ENCODE peak calls at places on chromosomes 2 and 18, in eight cellular contexts. O, L, V, B, Y, U, N and A are unnamed samples.

GRCh38 chr18:54004828-54005227 is 219.6 kb downstream of the MBD2 start:
- DNase-seq in O (no peak), L (no peak), V (no peak), B (peak; percentile 34), Y (peak; percentile 6), U (no peak), N (no peak), A (no peak)

GRCh38 chr2:210528716-210529115 is 27.7 kb upstream of the CPS1 start:
- DNase-seq in O (no peak), L (no peak), V (no peak), B (no peak), Y (peak; percentile 30), U (peak; percentile 10), N (no peak), A (no peak)

GRCh38 chr2:96699021-96699420 is 40.8 kb downstream of the LMAN2L start:
- DNase-seq in O (no peak), L (no peak), V (no peak), B (no peak), Y (no peak), U (no peak), N (no peak), A (no peak)

GRCh38 chr18:49519041-49519971 is 32.3 kb upstream of the C18orf32 start:
- DNase-seq in O (no peak), L (no peak), V (no peak), B (no peak), Y (no peak), U (no peak), N (no peak), A (no peak)

GRCh38 chr2:161250864-161251436 is 57.3 kb upstream of the PSMD14 start:
- DNase-seq in O (no peak), L (no peak), V (no peak), B (peak; percentile 40), Y (peak; percentile 51), U (no peak), N (no peak), A (peak; percentile 33)

GRCh38 chr2:63488118-63488713 is 100.1 kb downstream of the WDPCP start:
- DNase-seq in O (no peak), L (peak; percentile 19), V (no peak), B (peak; percentile 40), Y (peak; percentile 23), U (no peak), N (no peak), A (no peak)

GRCh38 chr2:234632527-234633391 is 135.9 kb upstream of the ARL4C start:
- DNase-seq in O (no peak), L (no peak), V (no peak), B (peak; percentile 94), Y (peak; percentile 98), U (peak; percentile 78), N (no peak), A (no peak)

GRCh38 chr2:173187911-173188788 is 112.5 kb downstream of the MAP3K20 start:
- DNase-seq in O (no peak), L (no peak), V (no peak), B (peak; percentile 58), Y (peak; percentile 24), U (no peak), N (no peak), A (no peak)

GRCh38 chr2:168758970-168759820 is 43.2 kb upstream of the NOSTRIN start:
- DNase-seq in O (peak; percentile 19), L (no peak), V (no peak), B (peak; percentile 57), Y (peak; percentile 56), U (peak; percentile 31), N (no peak), A (peak; percentile 10)

GRCh38 chr18:10182009-10182624 is 268.3 kb downstream of the VAPA start:
- DNase-seq in O (no peak), L (no peak), V (no peak), B (no peak), Y (no peak), U (no peak), N (no peak), A (no peak)

GRCh38 chr2:10285578-10286198 is 17.0 kb upstream of the HPCAL1 start:
- DNase-seq in O (no peak), L (peak; percentile 53), V (peak; percentile 29), B (peak; percentile 47), Y (peak; percentile 97), U (no peak), N (no peak), A (peak; percentile 14)

GRCh38 chr18:58447342-58448190 is 181.3 kb downstream of the ALPK2 start:
- DNase-seq in O (no peak), L (no peak), V (no peak), B (peak; percentile 37), Y (no peak), U (no peak), N (no peak), A (no peak)

GRCh38 chr18:23354625-23355024 is 98.5 kb upstream of the RIOK3 start:
- DNase-seq in O (no peak), L (no peak), V (no peak), B (peak; percentile 31), Y (peak; percentile 77), U (no peak), N (no peak), A (no peak)

GRCh38 chr2:101830555-101830954 is 133.0 kb downstream of the MAP4K4 start:
- DNase-seq in O (peak; percentile 26), L (no peak), V (no peak), B (peak; percentile 75), Y (peak; percentile 73), U (no peak), N (no peak), A (no peak)

GRCh38 chr2:183812091-183812490 is 687.8 kb downstream of the NUP35 start:
- DNase-seq in O (no peak), L (no peak), V (no peak), B (peak; percentile 58), Y (no peak), U (no peak), N (no peak), A (no peak)